ENCODE peak calls at places on chromosomes 7 and 10, in four cellular contexts. H, R, S and J are unnamed samples.

GRCh38 chr7:5183899-5184298 is 6.1 kb upstream of the WIPI2 start:
- DNase-seq in S (no peak), R (no peak), H (no peak), J (no peak)

GRCh38 chr10:113017375-113017774 is 67.3 kb downstream of the TCF7L2 start:
- DNase-seq in R (no peak), S (no peak), H (no peak), J (no peak)

GRCh38 chr7:107857541-107857912 is 33.5 kb upstream of the DLD start:
- DNase-seq in S (no peak), H (no peak), R (no peak), J (no peak)

GRCh38 chr10:126080879-126081331 is 184.5 kb downstream of the FANK1 start:
- DNase-seq in S (no peak), H (no peak), R (no peak), J (no peak)

GRCh38 chr7:121505021-121505420 is 108.9 kb upstream of the FAM3C start:
- DNase-seq in S (no peak), R (no peak), H (no peak), J (no peak)

GRCh38 chr10:112783653-112784426 is 166.2 kb upstream of the TCF7L2 start:
- DNase-seq in H (peak; percentile 18), S (no peak), R (peak; percentile 67), J (no peak)

GRCh38 chr7:19572566-19572965 is 136.3 kb downstream of the POLR1F start:
- DNase-seq in S (no peak), H (no peak), R (no peak), J (no peak)

GRCh38 chr7:45712057-45712689 is 138.0 kb downstream of the ADCY1 start:
- DNase-seq in S (no peak), H (no peak), R (no peak), J (no peak)

GRCh38 chr10:129962558-129963075 is 1.5 kb downstream of the EBF3 start:
- DNase-seq in R (no peak), H (no peak), S (no peak), J (no peak)

GRCh38 chr7:154882931-154883474 is 119.9 kb downstream of the PAXIP1 start:
- DNase-seq in R (no peak), H (no peak), S (no peak), J (no peak)

GRCh38 chr7:84191842-84192241 is 2.7 kb downstream of the SEMA3A start:
- DNase-seq in S (no peak), R (no peak), H (no peak), J (no peak)

GRCh38 chr7:84193787-84194186 is 802 bp downstream of the SEMA3A start:
- DNase-seq in H (no peak), R (no peak), S (no peak), J (no peak)

GRCh38 chr7:84196007-84196551 is 1.5 kb upstream of the SEMA3A start:
- DNase-seq in S (no peak), R (no peak), H (no peak), J (no peak)

GRCh38 chr7:84195295-84196006 is 862 bp upstream of the SEMA3A start:
- DNase-seq in S (no peak), R (no peak), H (peak; percentile 15), J (no peak)

DNA sequence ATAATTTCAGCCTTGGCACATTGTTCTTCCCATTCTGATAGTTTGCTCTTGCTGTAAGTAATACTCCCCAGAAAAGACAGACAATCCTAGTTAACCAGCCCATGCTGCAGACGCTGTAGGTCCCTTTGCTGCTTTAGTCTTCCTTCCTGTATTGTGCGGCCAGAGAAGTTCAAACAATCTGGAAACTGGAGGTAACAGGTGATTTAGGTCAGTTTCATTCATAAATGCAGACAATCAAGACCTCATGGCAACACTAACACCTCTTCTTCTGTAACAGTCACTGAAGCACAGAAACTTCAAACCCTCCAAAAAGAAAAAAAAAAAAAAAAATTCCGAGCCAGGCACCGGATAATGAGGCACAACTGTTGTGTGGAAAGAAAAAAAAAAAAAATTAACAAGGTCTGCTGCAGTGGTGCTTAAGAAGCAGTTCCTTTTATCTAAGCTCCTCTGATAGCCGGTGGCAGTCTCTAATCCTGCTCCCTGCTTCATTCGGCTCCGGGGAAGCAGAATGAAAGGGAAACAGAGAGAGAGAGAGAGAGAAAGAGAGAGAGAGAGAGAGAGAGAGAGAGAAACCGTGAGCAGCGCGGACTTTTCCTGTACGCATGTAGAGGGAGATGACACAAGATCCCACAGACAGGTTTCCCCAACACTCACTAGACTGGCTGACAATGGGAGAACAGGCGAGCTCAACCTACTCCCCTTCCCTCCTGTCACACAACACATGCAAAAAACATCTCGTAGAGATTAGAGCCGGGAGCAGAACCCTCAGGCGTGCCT is at the start of gene SEMA3A:
- DNase-seq in H (peak; percentile 33), R (no peak), S (no peak), J (peak; percentile 5)
- TF ChIP-seq CTCF in H (no peak), R (no peak), S (no peak), J (no peak)

GRCh38 chr7:1912472-1913289 is 242.6 kb downstream of the ELFN1 start:
- DNase-seq in R (no peak), S (no peak), H (peak; percentile 63), J (no peak)
- TF ChIP-seq CTCF in R (no peak), S (no peak), H (no peak), J (no peak)

DNA sequence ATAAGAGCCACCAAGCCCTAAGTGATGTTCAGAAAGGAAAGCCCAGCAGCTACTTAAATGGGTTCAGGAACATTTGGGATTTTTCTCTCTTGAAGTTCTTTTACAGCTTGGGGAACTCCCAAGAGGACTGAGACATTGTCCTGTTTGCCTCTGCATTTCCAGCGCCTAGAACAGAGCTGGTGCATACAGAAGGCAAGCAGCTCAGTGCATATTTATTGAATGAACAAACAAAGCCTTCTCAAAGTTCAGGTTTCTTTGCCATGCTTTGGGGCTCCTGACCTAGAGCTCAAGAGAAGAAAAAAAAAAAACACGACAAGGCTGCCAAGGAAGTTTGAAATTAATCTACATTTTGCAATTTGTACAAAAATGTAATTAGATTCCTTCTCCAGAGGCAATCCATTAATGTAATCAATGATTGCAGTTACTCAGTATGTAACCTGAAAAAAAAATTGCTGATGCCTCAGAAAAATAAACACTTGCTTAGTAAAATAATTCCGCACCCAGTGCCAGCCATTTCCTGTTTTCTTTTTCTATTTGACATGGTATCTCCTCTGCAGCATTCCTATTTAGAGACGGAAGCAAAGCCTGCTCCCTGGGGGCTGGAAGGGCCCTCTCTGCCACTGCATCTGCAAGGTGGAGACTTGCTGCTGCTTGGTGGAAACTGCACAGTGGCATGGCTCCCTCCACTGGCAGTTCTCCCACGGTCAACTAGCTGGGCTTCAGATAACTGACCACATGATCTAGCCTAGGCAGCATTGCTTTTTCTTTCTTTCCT is 157.3 kb downstream of the TMEM178B start:
- DNase-seq in H (peak; percentile 33), R (no peak), S (no peak), J (no peak)
- TF ChIP-seq CTCF in H (peak; percentile 21), R (no peak), S (no peak), J (peak; percentile 12)

GRCh38 chr7:100719523-100720319 is 547 bp upstream of the EPO start:
- DNase-seq in H (no peak), R (no peak), S (no peak), J (no peak)
- TF ChIP-seq CTCF in H (no peak), R (no peak), S (no peak), J (no peak)

GRCh38 chr10:20771053-20771452 is 126.1 kb downstream of the NEBL start:
- DNase-seq in R (no peak), S (no peak), H (no peak), J (no peak)

GRCh38 chr10:20765066-20765465 is 132.0 kb downstream of the NEBL start:
- DNase-seq in H (no peak), S (no peak), R (no peak), J (no peak)

GRCh38 chr10:20767028-20767427 is 130.1 kb downstream of the NEBL start:
- DNase-seq in H (no peak), S (no peak), R (no peak), J (no peak)

DNA sequence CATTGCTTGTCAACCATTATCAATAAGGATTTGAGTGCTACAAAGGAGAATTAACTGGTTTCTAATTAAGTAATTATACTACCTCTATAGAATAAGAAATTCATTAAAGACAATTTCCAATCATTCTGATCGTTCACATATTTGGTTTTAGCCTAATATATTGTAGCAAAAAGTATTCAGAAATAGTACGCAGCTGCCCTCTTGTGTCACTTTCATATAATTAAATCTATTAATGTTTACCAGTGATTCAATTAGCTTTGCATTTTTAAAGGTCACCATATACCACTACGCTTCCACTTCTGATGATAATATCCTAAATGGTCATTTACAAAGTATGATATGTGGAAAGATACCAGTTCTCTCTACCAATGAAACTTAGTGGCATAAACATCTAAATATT is 128.3 kb downstream of the NEBL start:
- DNase-seq in S (no peak), H (no peak), R (no peak), J (no peak)
- TF ChIP-seq CTCF in S (no peak), H (peak; percentile 40), R (no peak), J (no peak)